ENCODE peak calls at places on chromosomes 6 and 20, in five cellular contexts. One of them, this sample, is unnamed. For H3K27me3, the result is how much of the 10 kb centered on the place peaks cover.

GRCh38 chr20:62179162-62179504 is 3.7 kb upstream of the MTG2 start:
- DNase-seq in body of pancreas: no peak
- DNase-seq in astrocyte: no peak
- DNase-seq in adrenal gland: no peak
- DNase-seq in bronchial epithelial cell: no peak
- DNase-seq in this sample: no peak

GRCh38 chr6:152815230-152815922 is 64.8 kb downstream of the VIP start:
- DNase-seq in adrenal gland: no peak
- DNase-seq in astrocyte: no peak
- DNase-seq in body of pancreas: no peak
- DNase-seq in bronchial epithelial cell: no peak
- DNase-seq in this sample: no peak

GRCh38 chr20:8183526-8183925 is 51.5 kb downstream of the PLCB1 start:
- DNase-seq in bronchial epithelial cell: peak
- DNase-seq in body of pancreas: no peak
- DNase-seq in astrocyte: peak
- DNase-seq in adrenal gland: no peak
- DNase-seq in this sample: no peak

GRCh38 chr20:23115823-23116222 is 29.7 kb upstream of the CD93 start:
- DNase-seq in astrocyte: no peak
- DNase-seq in adrenal gland: peak
- DNase-seq in body of pancreas: no peak
- DNase-seq in bronchial epithelial cell: no peak
- DNase-seq in this sample: no peak

GRCh38 chr6:13725570-13725969 is 13.9 kb upstream of the RANBP9 start:
- DNase-seq in bronchial epithelial cell: peak
- DNase-seq in body of pancreas: peak
- DNase-seq in astrocyte: peak
- DNase-seq in adrenal gland: no peak
- DNase-seq in this sample: no peak

GRCh38 chr6:71444222-71444621 is 155.6 kb downstream of the OGFRL1 start:
- DNase-seq in adrenal gland: no peak
- DNase-seq in body of pancreas: no peak
- DNase-seq in astrocyte: no peak
- DNase-seq in bronchial epithelial cell: peak
- DNase-seq in this sample: no peak

GRCh38 chr20:46746972-46747371 is 37.5 kb downstream of the SLC2A10 start:
- DNase-seq in adrenal gland: no peak
- DNase-seq in bronchial epithelial cell: peak
- DNase-seq in body of pancreas: no peak
- DNase-seq in astrocyte: peak
- DNase-seq in this sample: no peak

GRCh38 chr20:40563296-40563950 is 125.6 kb downstream of the MAFB start:
- DNase-seq in adrenal gland: peak
- DNase-seq in astrocyte: peak
- DNase-seq in bronchial epithelial cell: peak
- DNase-seq in body of pancreas: peak
- DNase-seq in this sample: no peak

GRCh38 chr6:99605074-99605726 is 1.4 kb upstream of the PRDM13 start:
- DNase-seq in bronchial epithelial cell: no peak
- DNase-seq in adrenal gland: no peak
- DNase-seq in astrocyte: no peak
- DNase-seq in body of pancreas: no peak
- DNase-seq in this sample: no peak

GRCh38 chr6:16473184-16473907 is 235.0 kb downstream of the GMPR start:
- DNase-seq in adrenal gland: no peak
- DNase-seq in astrocyte: no peak
- DNase-seq in bronchial epithelial cell: no peak
- DNase-seq in body of pancreas: no peak
- DNase-seq in this sample: peak

GRCh38 chr6:162468326-162468725 is 259.2 kb downstream of the PRKN start:
- DNase-seq in body of pancreas: no peak
- DNase-seq in bronchial epithelial cell: no peak
- DNase-seq in adrenal gland: peak
- DNase-seq in astrocyte: peak
- DNase-seq in this sample: no peak

GRCh38 chr20:23923311-23923710 is 43.8 kb upstream of the CST5 start:
- DNase-seq in adrenal gland: no peak
- DNase-seq in body of pancreas: no peak
- DNase-seq in astrocyte: no peak
- DNase-seq in bronchial epithelial cell: no peak
- DNase-seq in this sample: no peak

GRCh38 chr6:163565140-163565539 is 150.6 kb downstream of the QKI start:
- DNase-seq in astrocyte: peak
- DNase-seq in bronchial epithelial cell: no peak
- DNase-seq in body of pancreas: no peak
- DNase-seq in adrenal gland: no peak
- DNase-seq in this sample: no peak

DNA sequence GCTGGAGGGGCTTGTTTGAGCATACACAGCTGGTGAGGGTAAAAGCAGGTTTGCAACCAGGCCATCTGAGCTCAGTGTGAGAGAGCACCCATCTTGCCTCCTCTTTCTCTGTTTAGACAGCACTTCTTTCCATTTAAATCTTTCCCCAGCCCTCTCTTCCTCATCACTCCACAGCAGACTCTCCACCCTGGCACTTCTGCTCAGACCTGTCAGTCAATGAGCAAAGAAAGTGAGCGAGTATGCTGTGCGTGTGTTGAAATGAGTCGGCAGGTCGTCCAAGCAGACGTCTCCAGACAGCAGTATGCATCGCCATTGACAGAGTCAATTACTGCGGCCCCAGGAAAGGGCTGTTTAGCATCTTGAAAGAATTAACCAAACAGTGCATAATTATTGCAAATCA is 54.7 kb upstream of the KCNG1 start:
- DNase-seq in astrocyte: no peak
- DNase-seq in adrenal gland: no peak
- DNase-seq in bronchial epithelial cell: no peak
- DNase-seq in body of pancreas: no peak
- DNase-seq in this sample: no peak
- H3K27me3 ChIP-seq in astrocyte: half or more
- H3K27me3 ChIP-seq in adrenal gland: under half
- H3K27me3 ChIP-seq in bronchial epithelial cell: under half
- H3K27me3 ChIP-seq in body of pancreas: under half
- H3K27me3 ChIP-seq in this sample: under half

GRCh38 chr6:148770408-148771211 is 23.8 kb downstream of the UST start:
- DNase-seq in adrenal gland: no peak
- DNase-seq in bronchial epithelial cell: no peak
- DNase-seq in astrocyte: no peak
- DNase-seq in body of pancreas: no peak
- DNase-seq in this sample: no peak
- H3K27me3 ChIP-seq in adrenal gland: under half
- H3K27me3 ChIP-seq in bronchial epithelial cell: under half
- H3K27me3 ChIP-seq in astrocyte: under half
- H3K27me3 ChIP-seq in body of pancreas: under half
- H3K27me3 ChIP-seq in this sample: under half

GRCh38 chr6:74041420-74041819 is 345.4 kb downstream of the CD109 start:
- DNase-seq in astrocyte: no peak
- DNase-seq in adrenal gland: no peak
- DNase-seq in body of pancreas: no peak
- DNase-seq in bronchial epithelial cell: no peak
- DNase-seq in this sample: no peak

GRCh38 chr6:74048387-74048786 is 352.4 kb downstream of the CD109 start:
- DNase-seq in astrocyte: no peak
- DNase-seq in body of pancreas: no peak
- DNase-seq in adrenal gland: no peak
- DNase-seq in bronchial epithelial cell: no peak
- DNase-seq in this sample: no peak

GRCh38 chr6:74044417-74045096 is 348.6 kb downstream of the CD109 start:
- DNase-seq in bronchial epithelial cell: peak
- DNase-seq in body of pancreas: no peak
- DNase-seq in astrocyte: no peak
- DNase-seq in adrenal gland: no peak
- DNase-seq in this sample: no peak
- H3K27me3 ChIP-seq in bronchial epithelial cell: under half
- H3K27me3 ChIP-seq in body of pancreas: under half
- H3K27me3 ChIP-seq in astrocyte: under half
- H3K27me3 ChIP-seq in adrenal gland: under half
- H3K27me3 ChIP-seq in this sample: under half

DNA sequence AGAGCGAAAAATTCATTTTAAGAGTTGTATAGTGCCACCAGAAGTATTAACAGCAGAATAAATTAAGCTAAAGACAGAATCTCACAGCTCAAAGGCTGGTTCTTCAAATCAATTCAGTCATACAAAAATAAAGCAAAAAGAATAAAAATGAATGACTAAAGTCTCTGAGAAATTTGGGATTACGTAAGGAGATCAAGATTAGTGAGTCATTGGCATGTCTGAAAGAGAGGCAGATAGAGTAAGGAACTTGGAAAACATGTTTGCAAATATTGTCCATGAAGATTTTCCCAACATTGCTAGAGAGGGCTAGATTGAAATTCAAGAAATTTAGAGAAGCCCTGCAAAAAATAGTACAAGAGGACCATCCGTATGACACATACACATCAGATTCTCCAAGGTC is 1413.9 kb upstream of the ADGRB3 start:
- DNase-seq in astrocyte: peak
- DNase-seq in bronchial epithelial cell: peak
- DNase-seq in body of pancreas: no peak
- DNase-seq in adrenal gland: no peak
- DNase-seq in this sample: no peak
- H3K27me3 ChIP-seq in astrocyte: under half
- H3K27me3 ChIP-seq in bronchial epithelial cell: under half
- H3K27me3 ChIP-seq in body of pancreas: under half
- H3K27me3 ChIP-seq in adrenal gland: under half
- H3K27me3 ChIP-seq in this sample: under half

DNA sequence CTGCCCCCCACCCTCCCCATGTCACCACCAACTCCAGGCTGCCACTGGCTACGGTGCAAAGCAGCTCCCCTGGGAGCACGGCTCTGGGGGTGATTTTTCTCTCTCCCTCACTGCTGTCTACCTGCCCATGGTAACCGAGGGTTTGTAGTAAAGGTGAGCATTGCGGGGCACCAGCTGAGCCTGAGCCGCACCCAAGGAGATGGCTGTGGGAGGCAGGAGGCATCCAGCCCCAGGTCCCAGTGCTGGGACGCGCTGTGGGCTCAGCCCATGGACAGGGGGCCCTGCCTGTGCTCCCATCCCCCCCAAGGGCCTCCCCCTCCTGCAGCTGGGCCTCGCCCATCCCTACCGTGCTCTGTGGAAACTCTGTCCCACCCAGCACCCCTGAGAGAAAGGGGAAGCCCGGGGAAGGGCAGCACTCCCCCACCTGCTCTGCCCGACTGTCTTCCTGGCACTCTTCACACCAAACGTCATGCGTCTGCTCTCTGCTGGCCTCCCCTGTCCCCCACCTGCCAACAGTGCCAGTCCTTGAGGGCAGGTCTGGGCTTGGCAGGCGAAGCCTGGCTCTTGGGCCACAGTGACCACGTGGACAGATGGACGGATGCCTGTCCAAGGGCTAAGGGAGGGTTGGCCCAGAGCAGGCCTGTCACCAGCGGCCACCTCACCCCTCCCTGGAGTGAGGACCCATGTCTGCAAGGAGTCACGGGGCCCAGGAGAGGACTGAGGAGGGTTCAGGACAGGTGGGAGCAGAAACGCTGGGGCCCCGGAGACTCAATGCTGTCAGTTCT is 3.8 kb upstream of the CHRNA4 start:
- DNase-seq in bronchial epithelial cell: no peak
- DNase-seq in astrocyte: no peak
- DNase-seq in body of pancreas: no peak
- DNase-seq in adrenal gland: peak
- DNase-seq in this sample: no peak
- H3K27me3 ChIP-seq in bronchial epithelial cell: under half
- H3K27me3 ChIP-seq in astrocyte: under half
- H3K27me3 ChIP-seq in body of pancreas: under half
- H3K27me3 ChIP-seq in adrenal gland: under half
- H3K27me3 ChIP-seq in this sample: under half

This sample was measured in GM06990.